ENCODE peak calls at places on chromosomes 12 and 14, in six cellular contexts. T is activated CD4-positive, alpha-beta T cell treated with anti-CD3 and anti-CD28 coated beads, Interleukin-2, amount 50 U/mL, for 1 hour; F is adipocyte; K is heart right ventricle; V is stimulated activated CD4-positive, alpha-beta T cell treated with anti-CD3 and anti-CD28 coated beads, Interleukin-4, amount 100 ng/mL, for 24 hours; Z is pancreas. O is an unnamed sample.

GRCh38 chr12:121799175-121799841 is 4.5 kb upstream of the SETD1B start:
- DNase-seq in T (peak; percentile 62), F (peak; percentile 76), K (peak; percentile 67), V (peak; percentile 67), Z (no peak), O (peak; percentile 83)

GRCh38 chr14:55553791-55554190 is 26.2 kb upstream of the KTN1 start:
- DNase-seq in T (no peak), F (no peak), K (no peak), V (no peak), Z (no peak), O (no peak)

GRCh38 chr12:96617178-96617577 is 127.8 kb downstream of the CFAP54 start:
- DNase-seq in T (no peak), F (no peak), K (no peak), V (no peak), Z (no peak), O (no peak)

GRCh38 chr12:127723236-127723635 is 543.7 kb upstream of the TMEM132C start:
- DNase-seq in T (no peak), F (no peak), K (no peak), V (no peak), Z (no peak), O (no peak)

GRCh38 chr14:96390965-96391292 is 999 bp upstream of the AK7 start:
- DNase-seq in T (no peak), F (no peak), K (no peak), V (no peak), Z (no peak), O (peak; percentile 2)

GRCh38 chr14:61326847-61327246 is 5.5 kb downstream of the PRKCH start:
- DNase-seq in T (no peak), F (no peak), K (peak; percentile 76), V (no peak), Z (peak; percentile 37), O (no peak)

GRCh38 chr12:12081836-12082497 is 11.2 kb downstream of the BCL2L14 start:
- DNase-seq in T (no peak), F (peak; percentile 70), K (no peak), V (no peak), Z (no peak), O (peak; percentile 68)

GRCh38 chr12:64950899-64951298 is 126.5 kb downstream of the TBC1D30 start:
- DNase-seq in T (no peak), F (peak; percentile 19), K (no peak), V (no peak), Z (no peak), O (no peak)

GRCh38 chr14:24231263-24232120 is 675 bp downstream of the NEDD8 start:
- DNase-seq in T (no peak), F (peak; percentile 21), K (no peak), V (no peak), Z (no peak), O (no peak)

GRCh38 chr12:50081096-50081808 is 3.9 kb upstream of the SMARCD1 start:
- DNase-seq in T (no peak), F (no peak), K (no peak), V (no peak), Z (no peak), O (no peak)

GRCh38 chr12:12779529-12779928 is 5.9 kb upstream of the APOLD1 start:
- DNase-seq in T (no peak), F (peak; percentile 52), K (no peak), V (no peak), Z (no peak), O (peak; percentile 90)

GRCh38 chr12:13947237-13947945 is 34.0 kb downstream of the GRIN2B start:
- DNase-seq in T (no peak), F (no peak), K (no peak), V (no peak), Z (no peak), O (no peak)

GRCh38 chr12:83767723-83768122 is 1081.0 kb downstream of the TMTC2 start:
- DNase-seq in T (no peak), F (no peak), K (no peak), V (no peak), Z (no peak), O (no peak)

GRCh38 chr12:53659011-53659551 is 16.8 kb downstream of the ATP5MC2 start:
- DNase-seq in T (no peak), F (peak; percentile 87), K (no peak), V (no peak), Z (peak; percentile 76), O (peak; percentile 94)

GRCh38 chr12:10307630-10308029 is at the start of gene KLRD1:
- DNase-seq in T (no peak), F (no peak), K (no peak), V (no peak), Z (no peak), O (no peak)

GRCh38 chr12:25701290-25701689 is 148.2 kb upstream of the LMNTD1 start:
- DNase-seq in T (no peak), F (no peak), K (no peak), V (no peak), Z (no peak), O (peak; percentile 74)